ENCODE peak calls at places on chromosome 15, in seven cellular contexts. One of them, this sample, is unnamed.

GRCh38 chr15:28086175-28086703 is 12.9 kb downstream of the OCA2 start:
- DNase-seq in mesendoderm: peak
- DNase-seq in trophoblast cell: peak
- DNase-seq in H9: peak
- DNase-seq in H1: no peak
- DNase-seq in mesenchymal stem cell: peak
- DNase-seq in IMR-90: peak
- DNase-seq in this sample: no peak

GRCh38 chr15:69604050-69604378 is 151.4 kb downstream of the RPLP1 start:
- DNase-seq in mesendoderm: peak
- DNase-seq in H1: no peak
- DNase-seq in mesenchymal stem cell: no peak
- DNase-seq in H9: peak
- DNase-seq in IMR-90: no peak
- DNase-seq in trophoblast cell: peak
- DNase-seq in this sample: no peak

GRCh38 chr15:37133619-37134018 is 33.3 kb upstream of the MEIS2 start:
- DNase-seq in mesendoderm: no peak
- DNase-seq in H1: no peak
- DNase-seq in mesenchymal stem cell: peak
- DNase-seq in trophoblast cell: no peak
- DNase-seq in H9: no peak
- DNase-seq in IMR-90: peak
- DNase-seq in this sample: no peak

GRCh38 chr15:52082197-52083036 is 30.2 kb downstream of the BCL2L10 start:
- DNase-seq in H1: no peak
- DNase-seq in H9: no peak
- DNase-seq in trophoblast cell: no peak
- DNase-seq in IMR-90: peak
- DNase-seq in mesenchymal stem cell: peak
- DNase-seq in mesendoderm: no peak
- DNase-seq in this sample: no peak

GRCh38 chr15:39748276-39748675 is 34.4 kb downstream of the FSIP1 start:
- DNase-seq in mesenchymal stem cell: no peak
- DNase-seq in mesendoderm: no peak
- DNase-seq in trophoblast cell: no peak
- DNase-seq in IMR-90: no peak
- DNase-seq in H1: no peak
- DNase-seq in H9: no peak
- DNase-seq in this sample: no peak

GRCh38 chr15:76024021-76024768 is 12.0 kb upstream of the NRG4 start:
- DNase-seq in H9: no peak
- DNase-seq in mesendoderm: no peak
- DNase-seq in mesenchymal stem cell: no peak
- DNase-seq in H1: no peak
- DNase-seq in IMR-90: no peak
- DNase-seq in trophoblast cell: peak
- DNase-seq in this sample: no peak

GRCh38 chr15:80160570-80161156 is 7.9 kb downstream of the FAH start:
- DNase-seq in H1: no peak
- DNase-seq in mesendoderm: peak
- DNase-seq in IMR-90: peak
- DNase-seq in mesenchymal stem cell: peak
- DNase-seq in trophoblast cell: peak
- DNase-seq in H9: no peak
- DNase-seq in this sample: no peak

GRCh38 chr15:50241684-50242450 is 23.7 kb downstream of the HDC start:
- DNase-seq in mesenchymal stem cell: peak
- DNase-seq in H9: no peak
- DNase-seq in trophoblast cell: no peak
- DNase-seq in H1: no peak
- DNase-seq in IMR-90: peak
- DNase-seq in mesendoderm: no peak
- DNase-seq in this sample: no peak

GRCh38 chr15:68497206-68497910 is 65.4 kb upstream of the ITGA11 start:
- DNase-seq in H1: no peak
- DNase-seq in H9: no peak
- DNase-seq in IMR-90: peak
- DNase-seq in mesenchymal stem cell: no peak
- DNase-seq in trophoblast cell: no peak
- DNase-seq in mesendoderm: peak
- DNase-seq in this sample: no peak

GRCh38 chr15:96687388-96688107 is 357.0 kb downstream of the NR2F2 start:
- DNase-seq in IMR-90: no peak
- DNase-seq in mesendoderm: peak
- DNase-seq in H9: no peak
- DNase-seq in mesenchymal stem cell: no peak
- DNase-seq in trophoblast cell: no peak
- DNase-seq in H1: no peak
- DNase-seq in this sample: no peak

GRCh38 chr15:75237316-75237982 is 20.7 kb upstream of the GOLGA6C start:
- DNase-seq in H9: no peak
- DNase-seq in IMR-90: no peak
- DNase-seq in mesendoderm: no peak
- DNase-seq in H1: no peak
- DNase-seq in mesenchymal stem cell: no peak
- DNase-seq in trophoblast cell: no peak
- DNase-seq in this sample: no peak

GRCh38 chr15:100201376-100202280 is 140.1 kb downstream of the ADAMTS17 start:
- DNase-seq in mesenchymal stem cell: peak
- DNase-seq in IMR-90: no peak
- DNase-seq in H1: no peak
- DNase-seq in mesendoderm: no peak
- DNase-seq in trophoblast cell: no peak
- DNase-seq in H9: no peak
- DNase-seq in this sample: no peak

GRCh38 chr15:26243382-26243781 is 380.3 kb upstream of the ATP10A start:
- DNase-seq in H1: no peak
- DNase-seq in trophoblast cell: no peak
- DNase-seq in mesenchymal stem cell: no peak
- DNase-seq in mesendoderm: peak
- DNase-seq in H9: peak
- DNase-seq in IMR-90: no peak
- DNase-seq in this sample: no peak

GRCh38 chr15:39770748-39771689 is 11.6 kb downstream of the FSIP1 start:
- DNase-seq in trophoblast cell: no peak
- DNase-seq in mesenchymal stem cell: peak
- DNase-seq in IMR-90: peak
- DNase-seq in H9: no peak
- DNase-seq in H1: no peak
- DNase-seq in mesendoderm: peak
- DNase-seq in this sample: no peak

GRCh38 chr15:101233651-101234281 is 18.1 kb downstream of the CHSY1 start:
- DNase-seq in H9: no peak
- DNase-seq in IMR-90: no peak
- DNase-seq in trophoblast cell: no peak
- DNase-seq in H1: no peak
- DNase-seq in mesenchymal stem cell: no peak
- DNase-seq in mesendoderm: no peak
- DNase-seq in this sample: no peak

GRCh38 chr15:37824717-37825382 is 109.6 kb upstream of the TMCO5A start:
- DNase-seq in mesenchymal stem cell: peak
- DNase-seq in mesendoderm: peak
- DNase-seq in trophoblast cell: peak
- DNase-seq in H1: no peak
- DNase-seq in H9: no peak
- DNase-seq in IMR-90: peak
- DNase-seq in this sample: no peak

GRCh38 chr15:87572381-87572780 is 684.2 kb downstream of the NTRK3 start:
- DNase-seq in mesendoderm: peak
- DNase-seq in H9: no peak
- DNase-seq in IMR-90: no peak
- DNase-seq in mesenchymal stem cell: no peak
- DNase-seq in trophoblast cell: no peak
- DNase-seq in H1: no peak
- DNase-seq in this sample: no peak

GRCh38 chr15:25230442-25230841 is 208.4 kb downstream of the UBE3A start:
- DNase-seq in IMR-90: no peak
- DNase-seq in H9: no peak
- DNase-seq in mesendoderm: no peak
- DNase-seq in mesenchymal stem cell: no peak
- DNase-seq in trophoblast cell: no peak
- DNase-seq in H1: no peak
- DNase-seq in this sample: no peak

GRCh38 chr15:80424381-80424780 is 20.2 kb downstream of the ARNT2 start:
- DNase-seq in IMR-90: no peak
- DNase-seq in H1: no peak
- DNase-seq in mesenchymal stem cell: no peak
- DNase-seq in H9: no peak
- DNase-seq in mesendoderm: no peak
- DNase-seq in trophoblast cell: no peak
- DNase-seq in this sample: no peak

DNA sequence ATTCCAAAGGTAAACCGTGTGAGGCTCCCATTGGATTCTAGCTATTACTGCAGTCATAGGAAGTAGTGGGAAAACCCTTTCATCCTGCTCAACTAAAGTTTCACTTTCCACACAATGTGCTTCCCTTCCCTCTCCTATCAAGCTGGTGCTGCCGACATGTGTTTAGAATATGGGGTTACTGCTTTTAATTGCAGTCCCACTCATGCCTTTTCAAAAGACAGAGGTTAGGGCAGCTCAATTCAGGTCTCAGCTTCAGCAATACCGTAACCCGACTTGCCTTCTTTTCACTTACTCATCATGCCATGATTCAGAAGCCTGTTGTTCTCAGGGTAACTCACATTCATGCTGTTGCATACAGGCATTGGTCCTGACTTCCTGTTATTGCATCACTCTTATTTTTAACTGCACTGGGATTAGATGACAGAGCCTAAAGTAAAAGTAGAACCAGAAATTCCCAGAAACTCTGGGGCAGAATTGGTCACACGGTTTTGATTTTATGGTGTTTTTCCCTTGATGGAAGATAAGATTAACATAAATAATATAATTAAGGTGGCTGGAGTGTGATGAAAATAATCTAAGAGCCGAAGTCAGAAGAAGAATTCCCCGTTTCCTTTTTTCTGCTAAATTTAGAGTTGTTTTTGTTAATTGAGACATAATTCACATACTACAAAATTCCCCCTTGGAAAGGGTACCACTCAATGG is 45.7 kb downstream of the C2CD4B start:
- DNase-seq in H9: no peak
- DNase-seq in mesenchymal stem cell: peak
- DNase-seq in trophoblast cell: peak
- DNase-seq in IMR-90: peak
- DNase-seq in mesendoderm: peak
- DNase-seq in H1: no peak
- DNase-seq in this sample: no peak
- H3K9ac ChIP-seq in H9: no peak
- H3K9ac ChIP-seq in mesenchymal stem cell: peak
- H3K9ac ChIP-seq in trophoblast cell: no peak
- H3K9ac ChIP-seq in IMR-90: peak
- H3K9ac ChIP-seq in mesendoderm: no peak
- H3K9ac ChIP-seq in H1: no peak
- H3K9ac ChIP-seq in this sample: no peak

DNA sequence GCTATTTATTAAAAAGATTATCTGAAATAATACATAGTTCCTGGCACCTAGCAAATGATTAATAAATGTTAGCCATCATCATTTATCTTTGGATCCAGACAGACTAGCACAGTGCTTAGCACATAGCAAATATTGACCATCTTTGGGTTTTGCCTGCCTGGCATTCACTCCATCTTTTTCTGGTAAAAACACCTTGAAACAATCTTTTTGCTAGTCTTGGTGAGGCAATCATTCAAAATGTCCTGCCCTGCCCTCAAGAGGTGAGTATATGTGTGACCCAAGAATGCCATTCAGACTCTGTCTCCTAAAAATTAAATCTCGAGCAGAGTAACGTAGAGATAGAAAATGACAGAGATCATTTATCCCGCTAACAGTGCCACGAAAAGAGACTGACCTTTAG is 78.3 kb upstream of the ZNF280D start:
- DNase-seq in H1: no peak
- DNase-seq in mesendoderm: no peak
- DNase-seq in mesenchymal stem cell: no peak
- DNase-seq in trophoblast cell: no peak
- DNase-seq in H9: no peak
- DNase-seq in IMR-90: no peak
- DNase-seq in this sample: no peak
- H4K8ac ChIP-seq in H1: no peak
- H4K8ac ChIP-seq in mesendoderm: no peak
- H4K8ac ChIP-seq in mesenchymal stem cell: no peak
- H4K8ac ChIP-seq in trophoblast cell: no peak
- H4K8ac ChIP-seq in H9: no peak
- H4K8ac ChIP-seq in IMR-90: no peak
- H4K8ac ChIP-seq in this sample: no peak

GRCh38 chr15:65092911-65093792 is 16.6 kb downstream of the KBTBD13 start:
- DNase-seq in mesendoderm: no peak
- DNase-seq in trophoblast cell: no peak
- DNase-seq in H9: peak
- DNase-seq in H1: no peak
- DNase-seq in mesenchymal stem cell: no peak
- DNase-seq in IMR-90: no peak
- DNase-seq in this sample: no peak
- H3K27ac ChIP-seq in mesendoderm: no peak
- H3K27ac ChIP-seq in trophoblast cell: no peak
- H3K27ac ChIP-seq in H9: no peak
- H3K27ac ChIP-seq in H1: no peak
- H3K27ac ChIP-seq in mesenchymal stem cell: no peak
- H3K27ac ChIP-seq in IMR-90: no peak
- H3K27ac ChIP-seq in this sample: no peak

GRCh38 chr15:85329561-85330421 is 50.6 kb upstream of the AKAP13 start:
- DNase-seq in mesenchymal stem cell: peak
- DNase-seq in H1: no peak
- DNase-seq in trophoblast cell: no peak
- DNase-seq in mesendoderm: no peak
- DNase-seq in H9: no peak
- DNase-seq in IMR-90: peak
- DNase-seq in this sample: no peak
- H3K9ac ChIP-seq in mesenchymal stem cell: peak
- H3K9ac ChIP-seq in H1: no peak
- H3K9ac ChIP-seq in trophoblast cell: no peak
- H3K9ac ChIP-seq in mesendoderm: no peak
- H3K9ac ChIP-seq in H9: no peak
- H3K9ac ChIP-seq in IMR-90: peak
- H3K9ac ChIP-seq in this sample: no peak

DNA sequence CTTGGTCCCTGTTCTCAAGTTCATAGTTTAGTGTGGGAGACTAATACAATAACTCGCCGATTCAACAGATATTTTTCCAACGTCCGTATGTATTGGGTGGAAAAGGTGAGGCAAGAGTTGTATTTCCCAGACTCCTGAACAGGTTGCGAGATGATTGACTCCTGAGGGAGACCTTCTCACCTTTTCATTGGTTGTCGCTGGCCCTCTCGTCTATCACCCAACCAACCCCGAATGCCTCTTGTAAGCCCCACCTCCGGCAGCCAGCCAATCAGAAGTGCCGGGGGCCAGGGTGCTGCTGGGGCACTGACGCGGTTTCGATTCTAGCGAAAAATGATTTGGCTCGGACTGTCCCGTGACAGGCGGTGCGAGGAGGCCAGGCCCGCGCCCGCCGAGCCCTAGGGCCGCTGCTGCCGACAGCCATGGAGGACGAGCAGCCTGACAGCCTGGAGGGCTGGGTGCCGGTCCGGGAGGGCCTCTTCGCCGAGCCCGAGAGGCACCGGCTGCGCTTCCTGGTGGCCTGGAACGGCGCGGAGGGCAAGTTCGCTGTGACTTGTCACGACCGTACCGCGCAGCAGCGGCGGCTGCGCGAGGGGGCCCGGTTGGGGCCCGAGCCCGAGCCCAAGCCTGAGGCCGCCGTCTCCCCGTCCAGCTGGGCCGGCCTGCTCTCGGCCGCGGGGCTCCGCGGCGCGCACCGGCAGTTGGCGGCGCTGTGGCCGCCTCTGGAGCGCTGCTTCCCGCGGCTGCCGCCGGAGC is at the start of gene WHAMM:
- DNase-seq in H9: peak
- DNase-seq in mesenchymal stem cell: peak
- DNase-seq in IMR-90: peak
- DNase-seq in trophoblast cell: peak
- DNase-seq in H1: peak
- DNase-seq in mesendoderm: peak
- DNase-seq in this sample: peak
- H4K8ac ChIP-seq in H9: no peak
- H4K8ac ChIP-seq in mesenchymal stem cell: peak
- H4K8ac ChIP-seq in IMR-90: peak
- H4K8ac ChIP-seq in trophoblast cell: peak
- H4K8ac ChIP-seq in H1: peak
- H4K8ac ChIP-seq in mesendoderm: no peak
- H4K8ac ChIP-seq in this sample: no peak